ENCODE peak calls at places on chromosomes 1 and 21, in five cellular contexts. One of them, this sample, is unnamed.

GRCh38 chr1:51760872-51761271 is 117.7 kb downstream of the NRDC start:
- DNase-seq in neuronal stem cell: no peak
- DNase-seq in trophoblast cell: peak
- DNase-seq in mesendoderm: no peak
- DNase-seq in H9: no peak
- DNase-seq in this sample: no peak

GRCh38 chr1:35243681-35244080 is 24.8 kb upstream of the ZMYM4 start:
- DNase-seq in neuronal stem cell: no peak
- DNase-seq in trophoblast cell: peak
- DNase-seq in mesendoderm: no peak
- DNase-seq in H9: no peak
- DNase-seq in this sample: no peak

GRCh38 chr1:117967900-117968299 is 38.4 kb downstream of the WDR3 start:
- DNase-seq in neuronal stem cell: no peak
- DNase-seq in trophoblast cell: no peak
- DNase-seq in mesendoderm: no peak
- DNase-seq in H9: no peak
- DNase-seq in this sample: peak

GRCh38 chr1:232260861-232261260 is 369.1 kb downstream of the SIPA1L2 start:
- DNase-seq in neuronal stem cell: no peak
- DNase-seq in trophoblast cell: peak
- DNase-seq in mesendoderm: no peak
- DNase-seq in H9: no peak
- DNase-seq in this sample: no peak

GRCh38 chr1:83813571-83813970 is 185.4 kb downstream of the TTLL7 start:
- DNase-seq in neuronal stem cell: no peak
- DNase-seq in trophoblast cell: no peak
- DNase-seq in mesendoderm: no peak
- DNase-seq in H9: no peak
- DNase-seq in this sample: no peak

GRCh38 chr1:201311356-201312011 is 28.2 kb downstream of the PKP1 start:
- DNase-seq in neuronal stem cell: no peak
- DNase-seq in trophoblast cell: peak
- DNase-seq in mesendoderm: no peak
- DNase-seq in H9: no peak
- DNase-seq in this sample: no peak

GRCh38 chr21:31711326-31711725 is 20.6 kb downstream of the SCAF4 start:
- DNase-seq in neuronal stem cell: no peak
- DNase-seq in trophoblast cell: peak
- DNase-seq in mesendoderm: no peak
- DNase-seq in H9: no peak
- DNase-seq in this sample: no peak

GRCh38 chr21:31909772-31910470 is 37.1 kb downstream of the HUNK start:
- DNase-seq in neuronal stem cell: no peak
- DNase-seq in trophoblast cell: no peak
- DNase-seq in mesendoderm: peak
- DNase-seq in H9: no peak
- DNase-seq in this sample: no peak

GRCh38 chr21:14569868-14570267 is 23.8 kb upstream of the SAMSN1 start:
- DNase-seq in neuronal stem cell: no peak
- DNase-seq in trophoblast cell: no peak
- DNase-seq in mesendoderm: no peak
- DNase-seq in H9: no peak
- DNase-seq in this sample: no peak

GRCh38 chr1:215617979-215618378 is 50.9 kb downstream of the KCTD3 start:
- DNase-seq in neuronal stem cell: no peak
- DNase-seq in trophoblast cell: no peak
- DNase-seq in mesendoderm: no peak
- DNase-seq in H9: no peak
- DNase-seq in this sample: peak

GRCh38 chr1:190373705-190374336 is 103.8 kb downstream of the BRINP3 start:
- DNase-seq in neuronal stem cell: peak
- DNase-seq in trophoblast cell: peak
- DNase-seq in mesendoderm: peak
- DNase-seq in H9: no peak
- DNase-seq in this sample: peak

GRCh38 chr1:1187938-1188337 is 14.3 kb downstream of the TTLL10 start:
- DNase-seq in neuronal stem cell: no peak
- DNase-seq in trophoblast cell: no peak
- DNase-seq in mesendoderm: no peak
- DNase-seq in H9: no peak
- DNase-seq in this sample: peak

GRCh38 chr21:42385619-42386018 is 10.2 kb downstream of the TMPRSS3 start:
- DNase-seq in neuronal stem cell: no peak
- DNase-seq in trophoblast cell: peak
- DNase-seq in mesendoderm: no peak
- DNase-seq in H9: no peak
- DNase-seq in this sample: no peak

GRCh38 chr1:37926061-37926924 is 20.6 kb downstream of the INPP5B start:
- DNase-seq in neuronal stem cell: no peak
- DNase-seq in trophoblast cell: no peak
- DNase-seq in mesendoderm: no peak
- DNase-seq in H9: no peak
- DNase-seq in this sample: no peak

GRCh38 chr1:14763977-14764376 is 165.5 kb downstream of the KAZN start:
- DNase-seq in neuronal stem cell: no peak
- DNase-seq in trophoblast cell: no peak
- DNase-seq in mesendoderm: no peak
- DNase-seq in H9: peak
- DNase-seq in this sample: no peak

GRCh38 chr1:193433599-193433998 is 247.2 kb upstream of the B3GALT2 start:
- DNase-seq in neuronal stem cell: no peak
- DNase-seq in trophoblast cell: no peak
- DNase-seq in mesendoderm: no peak
- DNase-seq in H9: no peak
- DNase-seq in this sample: no peak

GRCh38 chr1:106879538-106879937 is 176.9 kb upstream of the PRMT6 start:
- DNase-seq in neuronal stem cell: no peak
- DNase-seq in trophoblast cell: no peak
- DNase-seq in mesendoderm: no peak
- DNase-seq in H9: no peak
- DNase-seq in this sample: no peak

GRCh38 chr1:17825273-17826164 is 70.4 kb downstream of the ACTL8 start:
- DNase-seq in neuronal stem cell: no peak
- DNase-seq in trophoblast cell: no peak
- DNase-seq in mesendoderm: no peak
- DNase-seq in H9: peak
- DNase-seq in this sample: no peak

GRCh38 chr1:65146908-65147423 is 1.0 kb upstream of the AK4 start:
- DNase-seq in neuronal stem cell: no peak
- DNase-seq in trophoblast cell: no peak
- DNase-seq in mesendoderm: peak
- DNase-seq in H9: no peak
- DNase-seq in this sample: no peak

GRCh38 chr21:46624050-46624449 is 11.4 kb upstream of the PRMT2 start:
- DNase-seq in neuronal stem cell: no peak
- DNase-seq in trophoblast cell: no peak
- DNase-seq in mesendoderm: no peak
- DNase-seq in H9: no peak
- DNase-seq in this sample: no peak

GRCh38 chr1:18760156-18760555 is 99.3 kb downstream of the TAS1R2 start:
- DNase-seq in neuronal stem cell: no peak
- DNase-seq in trophoblast cell: no peak
- DNase-seq in mesendoderm: no peak
- DNase-seq in H9: no peak
- DNase-seq in this sample: no peak

GRCh38 chr1:58824753-58825389 is 41.0 kb upstream of the JUN start:
- DNase-seq in neuronal stem cell: no peak
- DNase-seq in trophoblast cell: no peak
- DNase-seq in mesendoderm: no peak
- DNase-seq in H9: no peak
- DNase-seq in this sample: no peak

GRCh38 chr1:81304187-81304586 is 496.5 kb upstream of the ADGRL2 start:
- DNase-seq in neuronal stem cell: no peak
- DNase-seq in trophoblast cell: peak
- DNase-seq in mesendoderm: no peak
- DNase-seq in H9: no peak
- DNase-seq in this sample: peak

GRCh38 chr1:180912211-180912800 is 391 bp upstream of the KIAA1614 start:
- DNase-seq in neuronal stem cell: peak
- DNase-seq in trophoblast cell: peak
- DNase-seq in mesendoderm: peak
- DNase-seq in H9: peak
- DNase-seq in this sample: peak

GRCh38 chr1:180915426-180915965 is 2.8 kb downstream of the KIAA1614 start:
- DNase-seq in neuronal stem cell: no peak
- DNase-seq in trophoblast cell: no peak
- DNase-seq in mesendoderm: no peak
- DNase-seq in H9: no peak
- DNase-seq in this sample: no peak

GRCh38 chr1:180911640-180912161 is 996 bp upstream of the KIAA1614 start:
- DNase-seq in neuronal stem cell: no peak
- DNase-seq in trophoblast cell: peak
- DNase-seq in mesendoderm: peak
- DNase-seq in H9: peak
- DNase-seq in this sample: peak

GRCh38 chr1:180916012-180916770 is 3.5 kb downstream of the KIAA1614 start:
- DNase-seq in neuronal stem cell: no peak
- DNase-seq in trophoblast cell: no peak
- DNase-seq in mesendoderm: no peak
- DNase-seq in H9: no peak
- DNase-seq in this sample: no peak

DNA sequence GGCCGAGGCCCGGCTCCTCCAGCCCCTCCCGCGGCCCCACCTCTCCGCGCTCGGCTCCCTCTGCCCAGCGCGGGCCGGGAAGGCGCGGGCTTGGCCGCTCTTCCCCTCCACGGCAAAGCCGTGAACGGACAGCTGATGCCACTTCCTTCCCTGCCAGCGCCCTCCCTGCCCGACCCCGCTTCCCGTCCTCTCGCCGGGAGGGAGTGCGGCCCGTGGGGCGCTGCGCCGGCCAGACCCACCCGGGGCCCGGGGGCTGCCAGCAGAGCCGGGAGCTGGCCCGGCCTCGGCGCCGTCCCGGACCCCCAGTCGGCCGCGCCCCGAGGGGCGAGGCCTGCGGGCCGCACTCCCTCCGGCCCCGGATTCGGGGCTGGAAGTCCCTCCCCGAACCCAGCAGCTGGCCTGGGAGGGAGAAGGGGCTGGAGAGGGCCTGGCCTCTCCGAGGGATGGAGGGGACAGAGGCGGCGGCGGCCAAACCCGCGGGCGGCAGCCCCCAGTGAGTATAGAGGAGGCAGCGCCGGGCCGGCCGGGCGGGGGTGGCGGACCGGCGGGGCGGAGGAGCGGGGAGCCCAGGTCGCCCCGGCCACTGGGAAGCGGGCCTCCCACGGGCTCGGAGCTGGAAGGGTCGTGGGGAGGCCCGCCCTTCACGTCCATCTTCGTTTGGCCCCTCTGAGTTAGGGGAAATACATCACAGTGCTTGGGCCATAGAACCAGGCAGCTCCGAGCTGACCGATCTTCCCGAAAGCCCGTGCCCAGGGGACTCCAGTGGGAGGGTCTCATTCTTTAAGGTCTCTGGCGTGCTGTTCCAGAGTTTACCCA is at the start of gene KIAA1614:
- DNase-seq in neuronal stem cell: peak
- DNase-seq in trophoblast cell: peak
- DNase-seq in mesendoderm: peak
- DNase-seq in H9: peak
- DNase-seq in this sample: peak
- H3K23ac ChIP-seq in neuronal stem cell: peak
- H3K23ac ChIP-seq in trophoblast cell: no peak
- H3K23ac ChIP-seq in mesendoderm: peak
- H3K23ac ChIP-seq in H9: no peak
- H3K23ac ChIP-seq in this sample: peak

GRCh38 chr21:45294509-45295291 is 7.0 kb upstream of the POFUT2 start:
- DNase-seq in neuronal stem cell: no peak
- DNase-seq in trophoblast cell: peak
- DNase-seq in mesendoderm: peak
- DNase-seq in H9: peak
- DNase-seq in this sample: peak

GRCh38 chr21:45291613-45292398 is 4.1 kb upstream of the POFUT2 start:
- DNase-seq in neuronal stem cell: no peak
- DNase-seq in trophoblast cell: no peak
- DNase-seq in mesendoderm: no peak
- DNase-seq in H9: peak
- DNase-seq in this sample: no peak

GRCh38 chr21:45292399-45293213 is 4.9 kb upstream of the POFUT2 start:
- DNase-seq in neuronal stem cell: peak
- DNase-seq in trophoblast cell: peak
- DNase-seq in mesendoderm: peak
- DNase-seq in H9: peak
- DNase-seq in this sample: peak

GRCh38 chr21:45293726-45294401 is 6.2 kb upstream of the POFUT2 start:
- DNase-seq in neuronal stem cell: no peak
- DNase-seq in trophoblast cell: no peak
- DNase-seq in mesendoderm: no peak
- DNase-seq in H9: no peak
- DNase-seq in this sample: no peak

GRCh38 chr21:45293214-45293725 is 5.6 kb upstream of the POFUT2 start:
- DNase-seq in neuronal stem cell: no peak
- DNase-seq in trophoblast cell: no peak
- DNase-seq in mesendoderm: no peak
- DNase-seq in H9: peak
- DNase-seq in this sample: no peak
- H3K23ac ChIP-seq in neuronal stem cell: peak
- H3K23ac ChIP-seq in trophoblast cell: no peak
- H3K23ac ChIP-seq in mesendoderm: peak
- H3K23ac ChIP-seq in H9: no peak
- H3K23ac ChIP-seq in this sample: peak

DNA sequence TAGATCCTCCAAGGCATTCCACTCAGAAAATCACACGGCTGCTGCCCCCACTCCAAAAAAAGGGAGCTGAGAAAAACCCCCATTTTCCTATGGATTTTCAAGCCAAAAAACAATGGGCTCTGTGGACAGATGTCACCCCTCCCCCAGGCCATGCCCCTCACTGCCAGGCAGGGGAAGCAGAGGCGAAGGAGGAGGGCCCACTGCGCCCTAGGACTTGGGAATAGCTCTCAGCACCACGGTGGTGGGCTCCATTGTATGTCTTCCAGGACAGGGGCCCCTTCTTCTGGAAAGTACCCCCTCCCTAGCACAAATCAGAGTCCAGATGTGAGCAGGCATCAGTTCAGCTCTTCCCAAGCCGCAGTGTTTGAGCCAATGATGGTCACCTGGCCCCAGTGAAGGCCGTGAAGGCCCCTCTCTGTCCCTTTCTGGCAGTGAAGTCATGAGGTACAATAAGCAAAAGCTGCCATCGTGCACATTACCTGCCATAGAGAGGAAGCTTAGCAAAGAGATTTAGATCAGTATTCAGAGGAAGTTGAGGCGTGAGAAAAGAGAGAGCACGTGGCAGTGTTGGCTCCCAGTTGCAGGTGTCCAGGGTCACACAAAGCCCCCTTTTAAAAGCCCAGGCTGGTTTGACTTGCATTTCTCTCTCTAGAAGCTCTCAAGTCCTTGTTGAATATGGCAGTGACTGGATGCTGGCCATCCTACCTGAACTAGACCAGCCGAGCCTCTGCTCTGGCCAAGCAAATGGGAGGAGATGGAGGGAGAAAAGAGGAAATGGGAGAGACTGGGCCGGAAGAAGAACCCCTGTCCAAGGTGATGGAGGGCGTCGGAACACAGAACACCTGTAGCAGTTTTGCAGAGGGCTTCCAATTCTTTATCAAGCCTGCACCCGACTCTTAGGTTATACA is 149.1 kb downstream of the TOMM20 start:
- DNase-seq in neuronal stem cell: no peak
- DNase-seq in trophoblast cell: no peak
- DNase-seq in mesendoderm: no peak
- DNase-seq in H9: no peak
- DNase-seq in this sample: no peak
- H3K23ac ChIP-seq in neuronal stem cell: peak
- H3K23ac ChIP-seq in trophoblast cell: no peak
- H3K23ac ChIP-seq in mesendoderm: no peak
- H3K23ac ChIP-seq in H9: no peak
- H3K23ac ChIP-seq in this sample: peak

GRCh38 chr1:224113918-224114786 is at the start of gene FBXO28:
- DNase-seq in neuronal stem cell: peak
- DNase-seq in trophoblast cell: peak
- DNase-seq in mesendoderm: peak
- DNase-seq in H9: peak
- DNase-seq in this sample: peak
- H3K23ac ChIP-seq in neuronal stem cell: peak
- H3K23ac ChIP-seq in trophoblast cell: no peak
- H3K23ac ChIP-seq in mesendoderm: peak
- H3K23ac ChIP-seq in H9: no peak
- H3K23ac ChIP-seq in this sample: peak